ENCODE peak calls at places on chromosomes 4 and X, in nine cellular contexts. J is Calu3; I is GM12865; A is NCI-H2029; T is activated T-cell treated with anti-CD3 and anti-CD28 coated beads, Interleukin-2, amount 50 U/mL, for 24 hours; G is EH; C is left ventricle myocardium inferior; X is stimulated activated CD8-positive, alpha-beta memory T cell treated with anti-CD3 and anti-CD28 coated beads, Interleukin-12 subunit alpha, Interleukin-12 subunit beta, amount 100 ng/mL, for 1 hour; Y is RPMI7951. S is an unnamed sample.

GRCh38 chrX:40459576-40460158 is 121.1 kb upstream of the ATP6AP2 start:
- DNase-seq in J (no peak), I (no peak), A (no peak), T (no peak), G (no peak), C (no peak), X (no peak), Y (no peak), S (no peak)

GRCh38 chr4:159829184-159829583 is 726.3 kb downstream of the RAPGEF2 start:
- DNase-seq in J (no peak), I (no peak), A (no peak), T (no peak), G (no peak), C (no peak), X (no peak), Y (no peak), S (no peak)

GRCh38 chrX:107206697-107207065 is 270 bp downstream of the DNAAF6 start:
- DNase-seq in J (no peak), I (no peak), A (no peak), T (no peak), G (no peak), C (no peak), X (no peak), Y (no peak), S (no peak)

GRCh38 chr4:43146198-43146597 is 253.7 kb downstream of the GRXCR1 start:
- DNase-seq in J (no peak), I (no peak), A (no peak), T (no peak), G (no peak), C (no peak), X (no peak), Y (no peak), S (no peak)

GRCh38 chr4:189202182-189202868 is 738.3 kb upstream of the FRG1 start:
- DNase-seq in J (peak), I (peak), A (peak), T (peak), G (peak), C (peak), X (no peak), Y (peak), S (peak)

GRCh38 chr4:82770607-82771006 is 28.0 kb downstream of the SCD5 start:
- DNase-seq in J (no peak), I (no peak), A (no peak), T (no peak), G (no peak), C (no peak), X (no peak), Y (no peak), S (no peak)

GRCh38 chrX:24925430-24925829 is 90.3 kb downstream of the ARX start:
- DNase-seq in J (no peak), I (no peak), A (no peak), T (no peak), G (no peak), C (no peak), X (no peak), Y (no peak), S (no peak)

GRCh38 chrX:13968198-13968597 is 61.5 kb downstream of the GEMIN8 start:
- DNase-seq in J (no peak), I (no peak), A (no peak), T (no peak), G (no peak), C (no peak), X (no peak), Y (peak), S (no peak)

GRCh38 chr4:54745031-54745770 is 87.4 kb downstream of the KIT start:
- DNase-seq in J (no peak), I (no peak), A (no peak), T (no peak), G (peak), C (no peak), X (no peak), Y (no peak), S (no peak)

GRCh38 chr4:633976-634598 is 8.7 kb downstream of the PDE6B start:
- DNase-seq in J (no peak), I (no peak), A (no peak), T (no peak), G (no peak), C (no peak), X (no peak), Y (no peak), S (no peak)

GRCh38 chrX:85084770-85085393 is 81.2 kb downstream of the APOOL start:
- DNase-seq in J (peak), I (peak), A (no peak), T (no peak), G (peak), C (no peak), X (peak), Y (peak), S (no peak)

GRCh38 chrX:68183612-68184214 is 249.6 kb downstream of the OPHN1 start:
- DNase-seq in J (peak), I (peak), A (no peak), T (no peak), G (peak), C (no peak), X (no peak), Y (peak), S (no peak)

GRCh38 chrX:131633285-131633917 is 89.5 kb downstream of the OR13H1 start:
- DNase-seq in J (peak), I (peak), A (peak), T (peak), G (peak), C (peak), X (no peak), Y (peak), S (no peak)

GRCh38 chr4:77699731-77700210 is 94.2 kb downstream of the CXCL13 start:
- DNase-seq in J (peak), I (no peak), A (no peak), T (no peak), G (peak), C (no peak), X (no peak), Y (peak), S (peak)

GRCh38 chrX:19879742-19880378 is 7.5 kb downstream of the SH3KBP1 start:
- DNase-seq in J (no peak), I (peak), A (no peak), T (no peak), G (no peak), C (no peak), X (no peak), Y (peak), S (no peak)

GRCh38 chr4:169418846-169419245 is 148.1 kb upstream of the SH3RF1 start:
- DNase-seq in J (no peak), I (no peak), A (no peak), T (no peak), G (peak), C (no peak), X (no peak), Y (peak), S (no peak)

GRCh38 chr4:39415678-39416283 is 9.1 kb downstream of the KLB start:
- DNase-seq in J (no peak), I (no peak), A (no peak), T (no peak), G (no peak), C (no peak), X (no peak), Y (no peak), S (peak)

S was measured in HS-5.